ENCODE peak calls at places on chromosomes 7 and 10, in five cellular contexts. I, T, X, P and M are unnamed samples.

GRCh38 chr10:69769395-69769989 is 32.2 kb upstream of the COL13A1 start:
- DNase-seq in T (peak; percentile 87), I (peak; percentile 66), P (peak; percentile 72), X (peak; percentile 83), M (peak; percentile 62)

GRCh38 chr10:14564268-14564744 is 210.4 kb downstream of the FAM107B start:
- DNase-seq in T (no peak), X (no peak), I (no peak), P (no peak), M (no peak)

GRCh38 chr10:17787087-17787942 is 21.8 kb upstream of the MRC1 start:
- DNase-seq in T (peak; percentile 96), P (peak; percentile 90), I (peak; percentile 97), X (no peak), M (peak; percentile 96)

GRCh38 chr10:91684841-91685240 is 52.0 kb upstream of the PPP1R3C start:
- DNase-seq in I (no peak), T (no peak), X (no peak), P (no peak), M (no peak)

GRCh38 chr10:47261121-47261520 is 38.9 kb upstream of the GDF10 start:
- DNase-seq in I (no peak), T (no peak), X (no peak), P (no peak), M (no peak)

GRCh38 chr7:137302075-137302474 is 41.5 kb downstream of the PTN start:
- DNase-seq in P (no peak), X (no peak), I (no peak), T (no peak), M (no peak)

GRCh38 chr7:157513162-157513621 is 176.4 kb downstream of the DNAJB6 start:
- DNase-seq in X (no peak), P (no peak), T (no peak), I (no peak), M (no peak)

GRCh38 chr7:15334524-15335269 is 227.1 kb downstream of the AGMO start:
- DNase-seq in P (no peak), I (peak; percentile 4), T (no peak), X (no peak), M (no peak)

GRCh38 chr7:130301606-130302005 is 8.6 kb downstream of the CPA4 start:
- DNase-seq in T (no peak), P (no peak), I (no peak), X (no peak), M (no peak)

GRCh38 chr10:69801434-69802315 is at the start of gene COL13A1:
- DNase-seq in T (no peak), X (peak; percentile 80), P (peak; percentile 59), I (peak; percentile 69), M (peak; percentile 60)

GRCh38 chr7:157054927-157055326 is 44.5 kb upstream of the MNX1 start:
- DNase-seq in X (no peak), T (no peak), I (no peak), P (no peak), M (no peak)

GRCh38 chr7:54898659-54899340 is 120.0 kb upstream of the EGFR start:
- DNase-seq in I (peak; percentile 60), P (no peak), X (no peak), T (no peak), M (no peak)

GRCh38 chr10:71727429-71728217 is 8.0 kb upstream of the C10orf105 start:
- DNase-seq in X (no peak), P (peak; percentile 47), I (peak; percentile 7), T (no peak), M (peak; percentile 56)

GRCh38 chr7:18352339-18353255 is 143.0 kb upstream of the HDAC9 start:
- DNase-seq in X (peak; percentile 66), I (peak; percentile 78), T (peak; percentile 76), P (peak; percentile 83), M (peak; percentile 89)

GRCh38 chr10:14146005-14146404 is 184.7 kb downstream of the FRMD4A start:
- DNase-seq in T (no peak), I (peak; percentile 59), P (peak; percentile 37), X (no peak), M (peak; percentile 24)

GRCh38 chr10:100186813-100187212 is 984 bp upstream of the ERLIN1 start:
- DNase-seq in I (peak; percentile 8), P (no peak), X (no peak), T (no peak), M (no peak)

GRCh38 chr10:69317175-69318086 is 39.1 kb downstream of the HK1 start:
- DNase-seq in P (no peak), X (no peak), T (no peak), I (no peak), M (no peak)

GRCh38 chr10:17216217-17216900 is 11.7 kb upstream of the VIM start:
- DNase-seq in T (peak; percentile 84), X (peak; percentile 81), I (peak; percentile 99), P (peak; percentile 98), M (peak; percentile 98)

GRCh38 chr10:69958232-69958902 is 94.3 kb upstream of the MACROH2A2 start:
- DNase-seq in T (peak; percentile 26), I (peak; percentile 62), X (peak; percentile 62), P (peak; percentile 72), M (peak; percentile 66)

GRCh38 chr10:112658900-112659328 is 211.9 kb downstream of the VTI1A start:
- DNase-seq in T (no peak), X (no peak), P (peak; percentile 38), I (no peak), M (no peak)

GRCh38 chr10:8224591-8224990 is 170.1 kb downstream of the GATA3 start:
- DNase-seq in X (no peak), P (no peak), I (no peak), T (no peak), M (no peak)

GRCh38 chr10:29692121-29692539 is 57.4 kb upstream of the SVIL start:
- DNase-seq in I (peak; percentile 31), T (no peak), X (no peak), P (no peak), M (no peak)

GRCh38 chr10:80081026-80081425 is 2.6 kb downstream of the TMEM254 start:
- DNase-seq in P (no peak), X (no peak), I (no peak), T (no peak), M (no peak)

GRCh38 chr7:76337147-76337546 is 21.6 kb downstream of the YWHAG start:
- DNase-seq in X (no peak), T (no peak), I (no peak), P (no peak), M (no peak)

GRCh38 chr10:77702166-77702565 is 64.6 kb upstream of the KCNMA1 start:
- DNase-seq in X (no peak), P (peak; percentile 90), T (peak; percentile 85), I (peak; percentile 96), M (peak; percentile 91)

GRCh38 chr7:77433901-77434300 is 17.8 kb upstream of the GSAP start:
- DNase-seq in X (no peak), I (no peak), T (no peak), P (no peak), M (no peak)

GRCh38 chr10:972763-973162 is 15.5 kb upstream of the GTPBP4 start:
- DNase-seq in X (no peak), I (no peak), T (no peak), P (no peak), M (no peak)

GRCh38 chr10:24900888-24901685 is 51.3 kb downstream of the PRTFDC1 start:
- DNase-seq in P (peak; percentile 55), X (no peak), I (no peak), T (no peak), M (peak; percentile 59)
- H3K4me3 ChIP-seq in P (no peak overlapping the region), X (no peak overlapping the region), I (no peak overlapping the region), T (no peak overlapping the region), M (no peak overlapping the region)

GRCh38 chr7:121510302-121510701 is 114.2 kb upstream of the FAM3C start:
- DNase-seq in I (no peak), X (no peak), T (no peak), P (no peak), M (no peak)
- TF ChIP-seq CTCF in I (peak; percentile 11), X (no peak), T (peak; percentile 2), P (no peak), M (no peak)

GRCh38 chr10:10138685-10139084 is 879.0 kb upstream of the CELF2 start:
- DNase-seq in P (no peak), I (peak; percentile 18), T (no peak), X (no peak), M (peak; percentile 4)
- H3K4me3 ChIP-seq in P (no peak overlapping the region), I (peak overlapping the region; percentile 20), T (no peak overlapping the region), X (no peak overlapping the region), M (no peak overlapping the region)

GRCh38 chr10:128633864-128634541 is 507.8 kb upstream of the MKI67 start:
- DNase-seq in P (peak; percentile 28), I (no peak), X (no peak), T (peak; percentile 18), M (no peak)
- TF ChIP-seq CTCF in P (no peak), I (no peak), X (no peak), T (peak; percentile 36), M (no peak)

DNA sequence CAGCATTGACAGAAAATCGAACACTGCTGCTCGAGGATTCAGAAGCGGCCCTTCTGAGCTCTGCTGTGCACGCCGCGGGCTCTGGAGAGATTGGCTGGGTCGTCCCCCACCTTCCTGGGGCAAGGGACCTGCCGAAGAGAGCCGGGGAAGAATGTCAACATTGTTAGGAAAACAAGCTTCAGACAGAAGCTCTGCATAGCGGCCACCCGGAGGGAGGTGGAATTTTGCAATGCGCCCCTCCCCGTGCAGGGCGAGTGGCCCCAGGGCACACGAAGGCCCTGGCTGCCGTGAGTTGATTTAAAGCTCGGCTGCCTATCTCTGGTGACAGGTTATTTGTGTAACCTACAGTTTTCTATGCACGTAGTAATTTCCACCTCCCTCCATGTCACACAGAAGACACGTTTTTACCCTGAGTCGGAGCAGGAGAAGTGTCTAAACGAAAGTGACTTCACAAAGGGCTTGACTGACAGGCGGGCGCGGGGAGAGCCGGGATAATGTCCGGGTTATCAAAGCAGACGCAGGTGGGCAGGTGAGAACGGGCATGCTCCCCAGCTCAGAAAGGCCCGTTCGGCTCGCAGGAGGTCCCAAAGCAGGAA is 84.7 kb downstream of the PDGFA start:
- DNase-seq in X (no peak), I (no peak), T (no peak), P (no peak), M (no peak)
- H3K4me3 ChIP-seq in X (no peak overlapping the region), I (no peak overlapping the region), T (no peak overlapping the region), P (no peak overlapping the region), M (no peak overlapping the region)

GRCh38 chr10:58065529-58065815 is 202.2 kb downstream of the IPMK start:
- DNase-seq in T (no peak), P (no peak), X (no peak), I (no peak), M (no peak)

GRCh38 chr10:58063854-58064480 is 203.7 kb downstream of the IPMK start:
- DNase-seq in T (peak; percentile 4), P (no peak), X (no peak), I (peak; percentile 1), M (no peak)

GRCh38 chr10:58066126-58066525 is 201.6 kb downstream of the IPMK start:
- DNase-seq in X (no peak), T (no peak), P (no peak), I (no peak), M (no peak)

GRCh38 chr10:58066979-58067378 is 200.7 kb downstream of the IPMK start:
- DNase-seq in I (no peak), X (no peak), T (no peak), P (no peak), M (no peak)

GRCh38 chr10:58064714-58065528 is 202.8 kb downstream of the IPMK start:
- DNase-seq in I (peak; percentile 65), X (no peak), T (peak; percentile 48), P (peak; percentile 73), M (peak; percentile 72)
- TF ChIP-seq CTCF in I (peak; percentile 86), X (peak; percentile 53), T (peak; percentile 87), P (peak; percentile 89), M (peak; percentile 90)